ENCODE peak calls at places on chromosomes 12 and 14, in six cellular contexts. W is substantia nigra; S is activated T-helper 1 cell treated with anti-CD3 and anti-CD28 coated beads, Interleukin-2, amount 50 U/mL, for 16 hours; U is amniotic stem cell; F is GM04503; Q is esophagus muscularis mucosa. H is an unnamed sample.

GRCh38 chr12:49621651-49622500 is 1.5 kb upstream of the PRPF40B start:
- DNase-seq in W (no peak), S (no peak), U (no peak), F (no peak), Q (no peak), H (no peak)

GRCh38 chr14:98182385-98183055 is 1089.5 kb downstream of the BCL11B start:
- DNase-seq in W (no peak), S (no peak), U (no peak), F (no peak), Q (no peak), H (no peak)

GRCh38 chr12:124605150-124605549 is 37.7 kb upstream of the NCOR2 start:
- DNase-seq in W (no peak), S (no peak), U (no peak), F (no peak), Q (no peak), H (no peak)

GRCh38 chr14:90483551-90483950 is 86.7 kb downstream of the CALM1 start:
- DNase-seq in W (no peak), S (peak), U (no peak), F (no peak), Q (no peak), H (no peak)

GRCh38 chr14:99401196-99401595 is 79.5 kb downstream of the SETD3 start:
- DNase-seq in W (no peak), S (no peak), U (no peak), F (no peak), Q (no peak), H (no peak)

GRCh38 chr14:62133776-62134175 is 371.6 kb downstream of the SNAPC1 start:
- DNase-seq in W (no peak), S (no peak), U (no peak), F (no peak), Q (no peak), H (no peak)

GRCh38 chr12:131375261-131375971 is 335.5 kb upstream of the SFSWAP start:
- DNase-seq in W (no peak), S (no peak), U (no peak), F (no peak), Q (no peak), H (no peak)

GRCh38 chr14:54565236-54566151 is 1.4 kb upstream of the SAMD4A start:
- DNase-seq in W (peak), S (peak), U (peak), F (peak), Q (peak), H (peak)

GRCh38 chr14:49478784-49479183 is 107.4 kb downstream of the RPS29 start:
- DNase-seq in W (no peak), S (no peak), U (no peak), F (no peak), Q (no peak), H (no peak)

GRCh38 chr12:115758886-115759620 is 518.4 kb downstream of the MED13L start:
- DNase-seq in W (no peak), S (no peak), U (no peak), F (no peak), Q (no peak), H (no peak)

GRCh38 chr14:99968931-99969330 is 96.3 kb upstream of the EVL start:
- DNase-seq in W (no peak), S (no peak), U (no peak), F (no peak), Q (no peak), H (no peak)

GRCh38 chr12:102602549-102602948 is 122.2 kb upstream of the IGF1 start:
- DNase-seq in W (no peak), S (no peak), U (no peak), F (no peak), Q (no peak), H (no peak)

GRCh38 chr12:71509705-71510104 is 70.1 kb downstream of the LGR5 start:
- DNase-seq in W (no peak), S (no peak), U (no peak), F (no peak), Q (no peak), H (no peak)

GRCh38 chr14:94051115-94051514 is 25.0 kb downstream of the OTUB2 start:
- DNase-seq in W (peak), S (no peak), U (peak), F (no peak), Q (peak), H (peak)

GRCh38 chr12:73547421-73547820 is 990.2 kb upstream of the ATXN7L3B start:
- DNase-seq in W (no peak), S (no peak), U (no peak), F (no peak), Q (no peak), H (no peak)

GRCh38 chr12:9106610-9107541 is 8.8 kb downstream of the A2M start:
- DNase-seq in W (no peak), S (no peak), U (no peak), F (no peak), Q (no peak), H (no peak)

GRCh38 chr14:25953532-25954144 is 644.2 kb downstream of the NOVA1 start:
- DNase-seq in W (no peak), S (no peak), U (no peak), F (no peak), Q (no peak), H (no peak)

GRCh38 chr14:59664741-59665140 is 88.1 kb upstream of the CCDC175 start:
- DNase-seq in W (no peak), S (no peak), U (no peak), F (no peak), Q (no peak), H (no peak)

GRCh38 chr12:39660101-39660500 is 40.5 kb upstream of the ABCD2 start:
- DNase-seq in W (no peak), S (no peak), U (no peak), F (no peak), Q (no peak), H (no peak)

GRCh38 chr14:101230161-101230850 is 326.8 kb upstream of the RTL1 start:
- DNase-seq in W (no peak), S (no peak), U (no peak), F (no peak), Q (no peak), H (no peak)

GRCh38 chr12:64216239-64216638 is 5.9 kb downstream of the KICS2 start:
- DNase-seq in W (no peak), S (no peak), U (no peak), F (no peak), Q (no peak), H (no peak)

GRCh38 chr14:32865827-32866376 is 72.8 kb upstream of the NPAS3 start:
- DNase-seq in W (no peak), S (no peak), U (no peak), F (no peak), Q (no peak), H (no peak)

GRCh38 chr12:13144266-13144828 is 40.9 kb upstream of the GSG1 start:
- DNase-seq in W (no peak), S (no peak), U (no peak), F (no peak), Q (no peak), H (no peak)

GRCh38 chr12:77923882-77924281 is 93.2 kb downstream of the NAV3 start:
- DNase-seq in W (no peak), S (no peak), U (no peak), F (no peak), Q (no peak), H (no peak)

GRCh38 chr12:124174406-124174805 is 120.5 kb upstream of the RFLNA start:
- DNase-seq in W (no peak), S (no peak), U (peak), F (peak), Q (no peak), H (no peak)

GRCh38 chr14:55427439-55427838 is 13.0 kb downstream of the TBPL2 start:
- DNase-seq in W (no peak), S (no peak), U (no peak), F (no peak), Q (no peak), H (no peak)

GRCh38 chr14:86574026-86574777 is 1044.3 kb downstream of the FLRT2 start:
- DNase-seq in W (no peak), S (no peak), U (peak), F (peak), Q (no peak), H (no peak)

GRCh38 chr12:19239046-19239445 is 109.5 kb downstream of the PLEKHA5 start:
- DNase-seq in W (no peak), S (no peak), U (no peak), F (no peak), Q (no peak), H (no peak)

GRCh38 chr14:92425101-92425500 is 88.5 kb upstream of the RIN3 start:
- DNase-seq in W (no peak), S (no peak), U (no peak), F (peak), Q (no peak), H (no peak)

GRCh38 chr12:106309671-106310313 is 7.3 kb downstream of the TCP11L2 start:
- DNase-seq in W (no peak), S (no peak), U (peak), F (no peak), Q (no peak), H (no peak)

GRCh38 chr12:4997939-4998338 is 45.7 kb upstream of the KCNA5 start:
- DNase-seq in W (no peak), S (no peak), U (peak), F (peak), Q (no peak), H (no peak)

GRCh38 chr12:12837025-12837872 is 24.1 kb downstream of the DDX47 start:
- DNase-seq in W (no peak), S (no peak), U (peak), F (no peak), Q (no peak), H (no peak)

GRCh38 chr12:102533483-102533882 is 53.1 kb upstream of the IGF1 start:
- DNase-seq in W (no peak), S (no peak), U (no peak), F (no peak), Q (no peak), H (no peak)

H was measured in amygdala.